ENCODE peak calls at places on chromosomes 16 and 17, in four cellular contexts. H is kidney epithelial cell, S is lower leg skin, P is choroid plexus epithelial cell. L is an unnamed sample.
A peak's percentile ranks its signal among the peaks of the same experiment; 100 is the strongest.

GRCh38 chr16:1923299-1924034 is 5.3 kb upstream of the HS3ST6 start:
- DNase-seq in S (no peak), H (no peak), P (peak; percentile 26), L (peak; percentile 39)

GRCh38 chr16:74667215-74667765 is 613 bp upstream of the RFWD3 start:
- DNase-seq in P (peak; percentile 30), H (no peak), S (no peak), L (peak; percentile 15)

GRCh38 chr16:88966986-88967799 is 9.8 kb downstream of the CBFA2T3 start:
- DNase-seq in P (no peak), S (no peak), H (no peak), L (no peak)

GRCh38 chr17:77442976-77443742 is 302.4 kb downstream of the SEC14L1 start:
- DNase-seq in S (no peak), H (no peak), P (no peak), L (no peak)

GRCh38 chr17:61135782-61136181 is 263.9 kb upstream of the TBX2 start:
- DNase-seq in P (no peak), S (peak; percentile 49), H (no peak), L (no peak)

GRCh38 chr17:17575360-17576251 is 15.9 kb downstream of the PEMT start:
- DNase-seq in S (no peak), P (peak; percentile 46), H (no peak), L (no peak)

GRCh38 chr16:22683730-22684280 is 130.2 kb upstream of the HS3ST2 start:
- DNase-seq in P (no peak), H (no peak), S (peak; percentile 84), L (no peak)

GRCh38 chr17:19288453-19288852 is 51.3 kb downstream of the EPN2 start:
- DNase-seq in P (no peak), H (peak; percentile 32), S (no peak), L (no peak)

GRCh38 chr17:80261159-80261894 is 675 bp downstream of the RNF213 start:
- DNase-seq in S (peak; percentile 91), P (peak; percentile 55), H (no peak), L (peak; percentile 58)

GRCh38 chr17:59838196-59838911 is 54.4 kb downstream of the TUBD1 start:
- DNase-seq in H (no peak), P (peak; percentile 70), S (peak; percentile 68), L (no peak)

GRCh38 chr17:31495049-31495885 is 103.8 kb downstream of the RAB11FIP4 start:
- DNase-seq in H (no peak), P (no peak), S (no peak), L (peak; percentile 23)

GRCh38 chr16:67666538-67667433 is at the start of the genes C16orf86 and ENKD1:
- DNase-seq in P (peak; percentile 70), S (peak; percentile 97), H (peak; percentile 34), L (no peak)

GRCh38 chr17:33140413-33141099 is 148.9 kb downstream of the SPACA3 start:
- DNase-seq in S (no peak), P (no peak), H (no peak), L (no peak)

GRCh38 chr17:68061512-68062313 is 26.2 kb downstream of the KPNA2 start:
- DNase-seq in P (peak; percentile 17), H (no peak), S (peak; percentile 37), L (peak; percentile 29)

GRCh38 chr17:4741544-4741943 is 1.8 kb upstream of the CXCL16 start:
- DNase-seq in S (no peak), H (no peak), P (no peak), L (no peak)

GRCh38 chr16:88351521-88352101 is 31.1 kb upstream of the ZNF469 start:
- DNase-seq in H (no peak), P (no peak), S (no peak), L (no peak)

GRCh38 chr17:63998050-63998720 is at the start of gene PRR29:
- DNase-seq in H (no peak), P (peak; percentile 62), S (peak; percentile 89), L (no peak)

GRCh38 chr17:28402224-28402630 is 3.8 kb downstream of the SLC46A1 start:
- DNase-seq in S (no peak), H (no peak), P (no peak), L (no peak)

GRCh38 chr16:56518435-56518834 is 1.4 kb downstream of the BBS2 start:
- DNase-seq in P (no peak), S (no peak), H (no peak), L (no peak)

GRCh38 chr16:56520251-56520577 is 390 bp upstream of the BBS2 start:
- DNase-seq in H (no peak), P (no peak), S (no peak), L (no peak)

GRCh38 chr16:56515665-56516064 is 4.2 kb downstream of the BBS2 start:
- DNase-seq in H (no peak), S (no peak), P (no peak), L (no peak)

GRCh38 chr16:56517206-56517605 is 2.6 kb downstream of the BBS2 start:
- DNase-seq in S (no peak), P (no peak), H (no peak), L (no peak)

GRCh38 chr16:56519459-56520250 is at the start of gene BBS2:
- DNase-seq in H (peak; percentile 39), P (peak; percentile 88), S (peak; percentile 97), L (peak; percentile 83)
- TF ChIP-seq CTCF in H (no peak), P (no peak), S (no peak), L (no peak)

GRCh38 chr17:45222994-45223540 is 1.4 kb downstream of the FMNL1 start:
- DNase-seq in H (no peak), S (no peak), P (no peak), L (no peak)

GRCh38 chr17:45221997-45222272 is 250 bp downstream of the FMNL1 start:
- DNase-seq in H (no peak), P (no peak), S (no peak), L (no peak)

GRCh38 chr17:45222273-45222993 is 748 bp downstream of the FMNL1 start:
- DNase-seq in H (no peak), P (no peak), S (peak; percentile 89), L (no peak)

GRCh38 chr17:45220079-45220478 is 1.6 kb upstream of the FMNL1 start:
- DNase-seq in S (no peak), P (no peak), H (no peak), L (no peak)

DNA sequence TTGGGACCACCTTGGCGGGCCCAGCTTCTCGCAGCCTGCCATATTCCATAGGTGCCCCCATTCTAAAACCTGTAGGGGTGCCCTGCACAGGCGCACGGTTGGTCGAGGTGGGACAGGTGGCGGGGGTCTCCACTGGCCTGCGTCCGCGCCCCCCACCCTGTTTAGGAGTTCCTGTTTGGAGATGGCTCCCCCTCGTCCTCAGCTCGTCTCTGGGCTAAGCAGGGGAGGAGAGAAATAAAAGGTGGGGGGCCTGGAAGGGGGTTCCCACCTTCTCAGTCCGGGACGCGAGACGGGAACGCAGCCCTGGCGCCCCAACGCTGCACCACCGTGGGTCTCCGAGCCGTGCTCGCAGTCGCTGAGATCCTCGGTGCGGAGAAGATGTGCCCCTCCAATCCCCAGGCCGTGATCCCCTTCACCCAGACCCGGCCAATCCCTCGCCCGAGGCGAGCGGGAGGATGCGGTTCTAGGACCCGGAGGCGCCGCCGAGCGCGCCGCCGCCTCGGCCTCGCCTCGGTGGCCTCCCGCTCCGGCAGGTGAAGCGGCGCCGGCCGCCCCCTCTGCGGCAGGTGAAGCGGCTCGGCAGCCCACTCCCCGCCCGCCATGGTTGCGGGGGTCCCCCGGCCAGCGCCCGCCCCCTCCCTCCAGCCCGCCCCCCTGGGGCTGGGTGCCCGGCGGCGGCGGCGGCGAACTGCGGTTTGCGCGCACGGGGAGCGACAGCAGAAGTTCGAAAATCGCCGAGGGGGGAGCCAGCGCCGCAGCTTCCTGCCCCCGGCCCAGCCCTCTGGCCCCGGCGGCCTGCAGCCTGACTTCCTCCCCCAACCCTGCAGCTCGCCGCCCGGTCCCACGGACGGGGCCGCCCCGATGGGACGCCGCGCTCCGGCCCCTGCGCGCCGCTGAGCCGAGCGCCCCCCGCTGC is at the start of gene FMNL1:
- DNase-seq in S (peak; percentile 92), H (no peak), P (no peak), L (no peak)
- TF ChIP-seq CTCF in S (no peak), H (no peak), P (no peak), L (no peak)

DNA sequence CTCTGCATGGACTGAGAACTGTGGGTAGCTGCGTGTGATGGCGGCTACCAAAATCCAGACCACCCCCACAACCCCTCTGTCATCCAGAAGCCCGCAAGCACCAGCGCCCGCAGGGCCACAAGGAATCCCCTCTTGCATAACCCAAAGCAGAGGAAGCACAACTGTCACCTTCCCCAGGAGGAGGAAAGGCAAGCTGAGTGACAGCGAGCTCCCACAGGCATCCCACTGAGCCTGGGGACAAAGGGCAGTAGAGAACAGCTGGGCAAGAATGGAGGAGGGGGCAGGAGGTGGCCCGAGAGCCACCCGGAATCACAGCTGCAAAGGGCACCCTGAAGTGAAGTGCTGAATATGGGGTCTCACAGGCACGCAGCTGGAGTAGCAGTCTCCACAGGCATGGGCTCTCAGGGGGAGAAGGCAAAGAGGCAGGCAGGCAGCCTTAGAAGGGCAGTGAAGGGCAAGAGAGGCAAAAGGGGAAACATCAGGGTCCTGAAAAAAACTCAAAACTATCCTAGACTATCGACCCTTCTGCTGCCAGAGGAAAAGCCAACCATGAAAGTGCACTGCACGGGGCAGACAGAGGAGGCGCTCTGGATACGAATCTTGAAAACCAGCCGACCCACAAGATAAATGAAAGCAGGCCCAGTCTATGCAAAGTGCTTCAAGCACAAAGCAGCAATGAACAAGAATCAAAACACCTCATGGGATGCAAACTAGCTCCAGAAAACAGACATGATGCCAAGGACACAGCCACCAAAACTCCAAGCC is 17.1 kb downstream of the USP36 start:
- DNase-seq in S (no peak), H (no peak), P (no peak), L (no peak)
- TF ChIP-seq CTCF in S (no peak), H (no peak), P (peak; percentile 32), L (no peak)

DNA sequence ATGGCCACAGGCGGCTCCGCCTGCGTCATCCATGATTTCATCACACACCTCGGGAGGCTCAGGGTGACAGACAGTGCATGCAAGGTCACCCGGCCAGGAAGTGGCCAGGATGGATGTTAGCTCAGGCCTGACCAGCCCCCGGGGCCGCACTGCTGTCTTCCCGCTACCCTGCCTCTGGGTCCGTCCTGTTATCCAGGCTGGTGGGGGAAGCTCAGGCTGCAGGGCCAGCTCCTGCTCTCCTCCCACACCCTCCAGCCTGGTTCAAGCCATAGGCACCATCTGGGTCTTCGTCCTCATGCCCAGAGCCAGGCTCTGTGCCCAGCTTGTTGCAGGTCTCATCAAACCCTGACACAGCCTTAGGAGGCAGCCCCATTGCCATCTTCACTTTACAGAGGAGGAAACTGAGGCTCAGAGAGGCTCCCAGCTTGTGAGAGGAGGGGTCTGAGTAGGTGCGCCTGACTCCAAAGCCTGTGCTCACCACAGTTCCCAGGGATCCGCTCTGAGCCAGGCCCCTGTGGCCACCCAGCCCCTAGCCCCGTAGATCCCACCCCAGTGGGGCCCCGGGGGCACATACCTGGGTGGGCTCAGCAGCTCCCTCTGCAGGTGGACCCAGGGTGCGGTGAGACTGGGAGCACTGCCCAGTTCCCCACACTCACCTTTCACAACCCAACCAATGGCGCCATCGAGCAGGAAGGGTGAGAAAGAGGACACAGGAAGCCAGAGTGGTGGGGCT is 414 bp upstream of the ADGRG3 start:
- DNase-seq in S (no peak), P (peak; percentile 93), H (no peak), L (peak; percentile 76)
- TF ChIP-seq CTCF in S (peak; percentile 21), P (peak; percentile 49), H (peak; percentile 44), L (no peak)

GRCh38 chr17:45197555-45198334 is 23.9 kb upstream of the FMNL1 start:
- DNase-seq in P (peak; percentile 84), H (no peak), S (peak; percentile 98), L (peak; percentile 91)
- TF ChIP-seq CTCF in P (peak; percentile 97), H (peak; percentile 100), S (peak; percentile 97), L (peak; percentile 99)

L was measured in MCF 10A.